ENCODE peak calls at places on chromosomes 16 and 17, in seven cellular contexts. One of them, this sample, is unnamed.

GRCh38 chr17:68733241-68734176 is 132.3 kb upstream of the FAM20A start:
- DNase-seq in PC-3: no peak
- DNase-seq in Peyer's patch: no peak
- DNase-seq in prostate gland: no peak
- DNase-seq in neural progenitor cell: peak; percentile 35
- DNase-seq in kidney: no peak
- DNase-seq in heart right ventricle: peak; percentile 11
- DNase-seq in this sample: peak; percentile 4

GRCh38 chr17:42051645-42052044 is 1.2 kb upstream of the C17orf113 start:
- DNase-seq in PC-3: no peak
- DNase-seq in Peyer's patch: no peak
- DNase-seq in prostate gland: no peak
- DNase-seq in neural progenitor cell: no peak
- DNase-seq in kidney: no peak
- DNase-seq in heart right ventricle: no peak
- DNase-seq in this sample: no peak

GRCh38 chr17:59829217-59830006 is 63.3 kb downstream of the TUBD1 start:
- DNase-seq in PC-3: peak; percentile 100
- DNase-seq in Peyer's patch: peak; percentile 66
- DNase-seq in prostate gland: no peak
- DNase-seq in neural progenitor cell: no peak
- DNase-seq in kidney: no peak
- DNase-seq in heart right ventricle: peak; percentile 54
- DNase-seq in this sample: no peak

GRCh38 chr16:70679653-70680494 is 6.0 kb downstream of the MTSS2 start:
- DNase-seq in PC-3: no peak
- DNase-seq in Peyer's patch: no peak
- DNase-seq in prostate gland: no peak
- DNase-seq in neural progenitor cell: peak; percentile 80
- DNase-seq in kidney: peak; percentile 78
- DNase-seq in heart right ventricle: no peak
- DNase-seq in this sample: peak; percentile 68

GRCh38 chr16:80330803-80331202 is 210.0 kb upstream of the DYNLRB2 start:
- DNase-seq in PC-3: no peak
- DNase-seq in Peyer's patch: peak; percentile 55
- DNase-seq in prostate gland: no peak
- DNase-seq in neural progenitor cell: no peak
- DNase-seq in kidney: no peak
- DNase-seq in heart right ventricle: no peak
- DNase-seq in this sample: no peak

GRCh38 chr16:65200857-65201256 is 79.0 kb upstream of the CDH11 start:
- DNase-seq in PC-3: no peak
- DNase-seq in Peyer's patch: no peak
- DNase-seq in prostate gland: no peak
- DNase-seq in neural progenitor cell: no peak
- DNase-seq in kidney: no peak
- DNase-seq in heart right ventricle: no peak
- DNase-seq in this sample: no peak

GRCh38 chr16:84481051-84481735 is 23.3 kb downstream of the MEAK7 start:
- DNase-seq in PC-3: no peak
- DNase-seq in Peyer's patch: no peak
- DNase-seq in prostate gland: no peak
- DNase-seq in neural progenitor cell: no peak
- DNase-seq in kidney: no peak
- DNase-seq in heart right ventricle: no peak
- DNase-seq in this sample: no peak

GRCh38 chr16:1078579-1079021 is 6.1 kb downstream of the SSTR5 start:
- DNase-seq in PC-3: peak; percentile 90
- DNase-seq in Peyer's patch: peak; percentile 73
- DNase-seq in prostate gland: peak; percentile 91
- DNase-seq in neural progenitor cell: no peak
- DNase-seq in kidney: peak; percentile 92
- DNase-seq in heart right ventricle: no peak
- DNase-seq in this sample: peak; percentile 90

GRCh38 chr17:65228734-65229390 is 91.7 kb downstream of the RGS9 start:
- DNase-seq in PC-3: peak; percentile 41
- DNase-seq in Peyer's patch: no peak
- DNase-seq in prostate gland: no peak
- DNase-seq in neural progenitor cell: no peak
- DNase-seq in kidney: no peak
- DNase-seq in heart right ventricle: no peak
- DNase-seq in this sample: no peak

GRCh38 chr17:50817838-50818237 is 17.5 kb upstream of the WFIKKN2 start:
- DNase-seq in PC-3: peak; percentile 86
- DNase-seq in Peyer's patch: no peak
- DNase-seq in prostate gland: no peak
- DNase-seq in neural progenitor cell: no peak
- DNase-seq in kidney: no peak
- DNase-seq in heart right ventricle: no peak
- DNase-seq in this sample: no peak

GRCh38 chr16:78235168-78235800 is 135.8 kb downstream of the WWOX start:
- DNase-seq in PC-3: peak; percentile 75
- DNase-seq in Peyer's patch: peak; percentile 83
- DNase-seq in prostate gland: peak; percentile 68
- DNase-seq in neural progenitor cell: peak; percentile 80
- DNase-seq in kidney: peak; percentile 79
- DNase-seq in heart right ventricle: peak; percentile 64
- DNase-seq in this sample: peak; percentile 85

GRCh38 chr16:89565256-89565505 is 4.7 kb downstream of the RPL13 start:
- DNase-seq in PC-3: peak; percentile 47
- DNase-seq in Peyer's patch: no peak
- DNase-seq in prostate gland: no peak
- DNase-seq in neural progenitor cell: no peak
- DNase-seq in kidney: no peak
- DNase-seq in heart right ventricle: no peak
- DNase-seq in this sample: no peak

GRCh38 chr17:31508310-31509094 is 117.0 kb downstream of the RAB11FIP4 start:
- DNase-seq in PC-3: no peak
- DNase-seq in Peyer's patch: peak; percentile 73
- DNase-seq in prostate gland: no peak
- DNase-seq in neural progenitor cell: peak; percentile 36
- DNase-seq in kidney: peak; percentile 70
- DNase-seq in heart right ventricle: no peak
- DNase-seq in this sample: no peak
- TF ChIP-seq CTCF in PC-3: peak; percentile 38
- TF ChIP-seq CTCF in Peyer's patch: peak; percentile 48
- TF ChIP-seq CTCF in prostate gland: no peak
- TF ChIP-seq CTCF in neural progenitor cell: peak; percentile 43
- TF ChIP-seq CTCF in kidney: no peak
- TF ChIP-seq CTCF in heart right ventricle: no peak
- TF ChIP-seq CTCF in this sample: no peak

DNA sequence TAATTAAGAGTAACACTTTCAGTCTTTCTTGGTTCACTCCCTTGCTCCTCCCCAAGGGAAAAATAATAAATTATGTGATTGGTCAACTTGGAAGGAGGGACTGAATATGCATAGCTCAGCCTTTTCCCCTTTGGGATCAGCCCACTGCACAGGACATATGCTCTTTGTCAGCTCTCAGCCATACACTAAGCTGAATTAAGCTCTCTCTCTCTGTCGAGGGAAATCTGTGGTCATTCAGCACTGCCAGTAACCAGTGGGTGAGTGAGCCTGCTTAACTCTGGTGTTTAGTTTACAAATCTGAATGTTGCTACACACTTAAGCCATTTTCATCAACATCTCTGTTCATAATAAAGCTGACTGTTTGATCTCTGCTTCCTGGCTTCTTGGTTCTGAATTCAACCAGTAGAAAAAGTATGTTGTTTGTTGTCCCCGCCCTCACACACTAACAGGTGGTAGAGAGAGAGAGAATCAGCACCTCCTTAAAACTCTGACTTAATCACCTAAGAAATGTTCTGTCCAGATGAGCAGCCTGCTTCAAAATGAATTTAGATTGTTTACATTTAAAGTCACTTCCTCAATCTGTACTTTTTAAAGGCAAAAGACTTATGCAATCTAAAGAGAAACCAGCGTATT is 102.2 kb upstream of the C17orf78 start:
- DNase-seq in PC-3: no peak
- DNase-seq in Peyer's patch: no peak
- DNase-seq in prostate gland: no peak
- DNase-seq in neural progenitor cell: peak; percentile 28
- DNase-seq in kidney: no peak
- DNase-seq in heart right ventricle: no peak
- DNase-seq in this sample: no peak
- H3K36me3 ChIP-seq in PC-3: peaks cover 37% of the 10 kb centered on the region
- H3K36me3 ChIP-seq in Peyer's patch: no peaks in the 10 kb centered on the region
- H3K36me3 ChIP-seq in prostate gland: no peaks in the 10 kb centered on the region
- H3K36me3 ChIP-seq in neural progenitor cell: peaks cover 7% of the 10 kb centered on the region
- H3K36me3 ChIP-seq in kidney: no peaks in the 10 kb centered on the region
- H3K36me3 ChIP-seq in heart right ventricle: peaks cover 52% of the 10 kb centered on the region
- H3K36me3 ChIP-seq in this sample: peaks cover 4% of the 10 kb centered on the region

DNA sequence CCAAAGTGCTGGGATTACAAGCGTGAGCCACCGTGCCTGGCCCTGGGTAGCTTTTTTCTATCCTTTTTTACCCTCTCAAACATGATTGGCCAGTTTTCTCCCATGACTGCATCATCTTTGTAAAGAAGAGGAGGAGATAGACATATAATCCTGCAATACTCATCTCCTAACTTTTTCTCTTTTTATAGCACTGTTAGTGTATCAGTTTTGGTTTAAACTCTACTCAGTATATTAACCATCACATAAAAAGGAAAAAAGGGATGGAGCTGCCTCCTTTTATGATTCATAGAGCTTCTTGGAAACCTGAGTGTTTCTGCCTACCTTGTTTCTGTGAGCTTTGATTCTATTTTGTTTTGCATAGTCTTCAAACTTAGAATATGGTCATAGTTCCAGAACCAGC is 12.0 kb upstream of the TMEM106A start:
- DNase-seq in PC-3: no peak
- DNase-seq in Peyer's patch: no peak
- DNase-seq in prostate gland: no peak
- DNase-seq in neural progenitor cell: no peak
- DNase-seq in kidney: no peak
- DNase-seq in heart right ventricle: no peak
- DNase-seq in this sample: no peak
- H3K9me3 ChIP-seq in PC-3: no peaks in the 10 kb centered on the region
- H3K9me3 ChIP-seq in Peyer's patch: no peaks in the 10 kb centered on the region
- H3K9me3 ChIP-seq in prostate gland: no peaks in the 10 kb centered on the region
- H3K9me3 ChIP-seq in neural progenitor cell: no peaks in the 10 kb centered on the region
- H3K9me3 ChIP-seq in kidney: no peaks in the 10 kb centered on the region
- H3K9me3 ChIP-seq in heart right ventricle: no peaks in the 10 kb centered on the region
- H3K9me3 ChIP-seq in this sample: no peaks in the 10 kb centered on the region

DNA sequence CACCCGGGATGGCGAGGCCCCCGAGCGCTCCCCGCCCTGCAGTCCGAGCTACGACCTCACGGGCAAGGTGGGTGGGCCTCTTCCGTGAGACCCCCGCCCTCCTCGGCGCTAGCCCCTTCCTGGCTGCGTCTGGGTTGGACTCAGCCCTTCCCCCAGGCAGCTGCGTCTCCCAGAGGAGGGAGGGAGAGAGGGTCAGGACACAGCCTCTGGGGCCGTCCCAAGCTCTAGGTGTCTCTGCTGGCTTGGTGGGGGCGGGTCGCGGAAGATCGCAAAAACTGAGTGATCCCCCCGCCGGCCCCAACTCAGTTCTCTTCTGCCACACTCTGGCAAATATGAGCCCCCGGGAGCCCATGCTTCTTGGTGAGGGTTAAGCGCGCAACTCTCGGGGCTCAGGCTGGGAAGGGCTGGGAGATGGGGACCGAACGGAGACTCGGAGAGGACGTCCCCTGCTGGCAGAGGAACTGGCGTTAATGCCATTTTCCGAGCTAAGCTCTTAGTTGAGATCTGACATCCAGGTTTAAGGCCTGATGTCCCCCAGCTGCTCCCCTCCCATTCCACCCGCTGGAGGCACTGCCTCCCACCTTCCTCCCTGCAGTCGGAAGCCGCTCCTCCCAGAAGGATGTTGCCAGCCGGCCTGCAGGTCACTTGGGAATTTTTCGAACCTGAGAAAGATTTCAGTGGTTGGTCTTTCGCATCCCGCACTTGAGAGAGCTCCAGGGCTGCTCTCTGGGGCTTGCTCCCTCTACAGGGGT is 419 bp downstream of the RAB37 start:
- DNase-seq in PC-3: peak; percentile 28
- DNase-seq in Peyer's patch: peak; percentile 75
- DNase-seq in prostate gland: no peak
- DNase-seq in neural progenitor cell: peak; percentile 87
- DNase-seq in kidney: no peak
- DNase-seq in heart right ventricle: no peak
- DNase-seq in this sample: no peak
- TF ChIP-seq CTCF in PC-3: peak; percentile 54
- TF ChIP-seq CTCF in Peyer's patch: peak; percentile 41
- TF ChIP-seq CTCF in prostate gland: peak; percentile 23
- TF ChIP-seq CTCF in neural progenitor cell: peak; percentile 66
- TF ChIP-seq CTCF in kidney: no peak
- TF ChIP-seq CTCF in heart right ventricle: no peak
- TF ChIP-seq CTCF in this sample: no peak

GRCh38 chr17:61625564-61625963 is 34.5 kb upstream of the NACA2 start:
- DNase-seq in PC-3: no peak
- DNase-seq in Peyer's patch: no peak
- DNase-seq in prostate gland: no peak
- DNase-seq in neural progenitor cell: no peak
- DNase-seq in kidney: no peak
- DNase-seq in heart right ventricle: no peak
- DNase-seq in this sample: no peak

GRCh38 chr17:61624951-61625350 is 33.9 kb upstream of the NACA2 start:
- DNase-seq in PC-3: no peak
- DNase-seq in Peyer's patch: no peak
- DNase-seq in prostate gland: no peak
- DNase-seq in neural progenitor cell: no peak
- DNase-seq in kidney: no peak
- DNase-seq in heart right ventricle: no peak
- DNase-seq in this sample: no peak

GRCh38 chr17:61631800-61632199 is 40.8 kb upstream of the NACA2 start:
- DNase-seq in PC-3: no peak
- DNase-seq in Peyer's patch: no peak
- DNase-seq in prostate gland: no peak
- DNase-seq in neural progenitor cell: no peak
- DNase-seq in kidney: no peak
- DNase-seq in heart right ventricle: no peak
- DNase-seq in this sample: no peak

GRCh38 chr17:61627125-61627524 is 36.1 kb upstream of the NACA2 start:
- DNase-seq in PC-3: no peak
- DNase-seq in Peyer's patch: no peak
- DNase-seq in prostate gland: no peak
- DNase-seq in neural progenitor cell: no peak
- DNase-seq in kidney: no peak
- DNase-seq in heart right ventricle: no peak
- DNase-seq in this sample: no peak

DNA sequence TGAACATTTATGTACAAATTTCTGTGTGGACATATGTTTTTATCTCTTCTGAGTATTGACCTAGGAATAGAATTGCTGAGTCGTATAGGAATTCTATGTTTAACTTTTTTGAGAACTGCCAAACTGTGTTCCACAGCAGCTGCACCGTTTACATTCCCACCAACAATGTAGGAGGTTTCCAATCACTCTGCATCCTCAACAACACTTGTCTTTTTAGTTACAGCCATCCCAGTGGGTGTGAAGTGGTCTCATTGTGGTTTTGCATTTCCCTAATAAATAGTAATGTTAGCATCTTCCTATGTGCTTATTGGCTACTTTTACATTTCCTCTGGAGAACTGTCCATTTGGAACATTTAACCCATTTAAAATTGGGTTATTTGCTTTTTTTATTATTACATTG is 36.6 kb upstream of the NACA2 start:
- DNase-seq in PC-3: no peak
- DNase-seq in Peyer's patch: no peak
- DNase-seq in prostate gland: no peak
- DNase-seq in neural progenitor cell: no peak
- DNase-seq in kidney: no peak
- DNase-seq in heart right ventricle: no peak
- DNase-seq in this sample: no peak
- H3K36me3 ChIP-seq in PC-3: no peaks in the 10 kb centered on the region
- H3K36me3 ChIP-seq in Peyer's patch: no peaks in the 10 kb centered on the region
- H3K36me3 ChIP-seq in prostate gland: no peaks in the 10 kb centered on the region
- H3K36me3 ChIP-seq in neural progenitor cell: no peaks in the 10 kb centered on the region
- H3K36me3 ChIP-seq in kidney: no peaks in the 10 kb centered on the region
- H3K36me3 ChIP-seq in heart right ventricle: no peaks in the 10 kb centered on the region
- H3K36me3 ChIP-seq in this sample: no peaks in the 10 kb centered on the region

This sample was measured in pancreas.